ENCODE peak calls at places on chromosomes 11 and 22, in four cellular contexts. One of them, this sample, is unnamed.

GRCh38 chr11:78224506-78224905 is 35.8 kb downstream of the USP35 start:
- DNase-seq in WTC11: no peak
- DNase-seq in GM12878: no peak
- DNase-seq in HepG2: no peak
- DNase-seq in this sample: no peak

GRCh38 chr11:369336-370018 is at the start of gene B4GALNT4:
- DNase-seq in WTC11: peak; percentile 40
- DNase-seq in GM12878: no peak
- DNase-seq in HepG2: no peak
- DNase-seq in this sample: peak; percentile 93

GRCh38 chr11:86150826-86151187 is 81.9 kb upstream of the PICALM start:
- DNase-seq in WTC11: no peak
- DNase-seq in GM12878: no peak
- DNase-seq in HepG2: no peak
- DNase-seq in this sample: no peak

GRCh38 chr11:76607431-76607830 is 63.1 kb downstream of the LRRC32 start:
- DNase-seq in WTC11: no peak
- DNase-seq in GM12878: no peak
- DNase-seq in HepG2: no peak
- DNase-seq in this sample: no peak

GRCh38 chr11:75853971-75854370 is 39.0 kb downstream of the UVRAG start:
- DNase-seq in WTC11: no peak
- DNase-seq in GM12878: no peak
- DNase-seq in HepG2: no peak
- DNase-seq in this sample: no peak

GRCh38 chr11:116263770-116264169 is 509.0 kb downstream of the BUD13 start:
- DNase-seq in WTC11: no peak
- DNase-seq in GM12878: no peak
- DNase-seq in HepG2: no peak
- DNase-seq in this sample: no peak

GRCh38 chr22:17441326-17441725 is 72.1 kb downstream of the CECR2 start:
- DNase-seq in WTC11: no peak
- DNase-seq in GM12878: no peak
- DNase-seq in HepG2: no peak
- DNase-seq in this sample: no peak

GRCh38 chr11:93519179-93519578 is 24.0 kb downstream of the SMCO4 start:
- DNase-seq in WTC11: no peak
- DNase-seq in GM12878: no peak
- DNase-seq in HepG2: no peak
- DNase-seq in this sample: no peak

GRCh38 chr11:60973699-60974098 is 2.2 kb downstream of the CD6 start:
- DNase-seq in WTC11: no peak
- DNase-seq in GM12878: no peak
- DNase-seq in HepG2: no peak
- DNase-seq in this sample: no peak
- TF ChIP-seq CREM in WTC11: no peak
- TF ChIP-seq CREM in GM12878: no peak
- TF ChIP-seq CREM in HepG2: no peak
- TF ChIP-seq CREM in this sample: no peak

DNA sequence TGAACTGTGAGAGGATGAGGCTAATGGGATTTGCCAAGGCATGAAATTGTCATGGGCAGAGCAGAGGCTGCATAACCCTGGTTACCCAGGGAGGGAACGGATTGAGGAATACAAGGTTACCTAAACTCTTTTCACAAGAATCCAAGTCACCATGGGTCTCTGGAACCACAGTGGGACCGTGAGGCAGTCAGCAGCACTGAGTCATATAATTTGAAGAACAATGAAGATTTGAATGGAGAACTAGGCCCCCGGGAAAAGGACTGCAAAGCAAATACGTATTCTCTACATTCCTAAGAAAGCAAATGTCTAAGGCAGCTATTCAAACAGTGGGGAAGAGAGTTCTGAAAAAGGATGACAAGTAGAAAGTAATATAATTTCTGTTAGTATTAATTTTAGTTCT is 19.8 kb downstream of the CAT start:
- DNase-seq in WTC11: no peak
- DNase-seq in GM12878: no peak
- DNase-seq in HepG2: no peak
- DNase-seq in this sample: no peak
- TF ChIP-seq CREM in WTC11: no peak
- TF ChIP-seq CREM in GM12878: no peak
- TF ChIP-seq CREM in HepG2: no peak
- TF ChIP-seq CREM in this sample: no peak

GRCh38 chr22:26992556-26992955 is 335.2 kb downstream of the MIAT start:
- DNase-seq in WTC11: no peak
- DNase-seq in GM12878: no peak
- DNase-seq in HepG2: no peak
- DNase-seq in this sample: no peak
- TF ChIP-seq CREM in WTC11: no peak
- TF ChIP-seq CREM in GM12878: no peak
- TF ChIP-seq CREM in HepG2: no peak
- TF ChIP-seq CREM in this sample: no peak

GRCh38 chr11:56917708-56918450 is 70.8 kb upstream of the OR5AK2 start:
- DNase-seq in WTC11: no peak
- DNase-seq in GM12878: no peak
- DNase-seq in HepG2: no peak
- DNase-seq in this sample: no peak
- TF ChIP-seq CREM in WTC11: no peak
- TF ChIP-seq CREM in GM12878: no peak
- TF ChIP-seq CREM in HepG2: no peak
- TF ChIP-seq CREM in this sample: no peak

GRCh38 chr22:50112151-50113118 is 22.6 kb downstream of the MOV10L1 start:
- DNase-seq in WTC11: no peak
- DNase-seq in GM12878: no peak
- DNase-seq in HepG2: no peak
- DNase-seq in this sample: no peak
- TF ChIP-seq CREM in WTC11: no peak
- TF ChIP-seq CREM in GM12878: no peak
- TF ChIP-seq CREM in HepG2: no peak
- TF ChIP-seq CREM in this sample: no peak

GRCh38 chr11:1696608-1697570 is at the start of gene KRTAP5-6:
- DNase-seq in WTC11: no peak
- DNase-seq in GM12878: no peak
- DNase-seq in HepG2: no peak
- DNase-seq in this sample: no peak

GRCh38 chr11:1695548-1696108 is 1.4 kb upstream of the KRTAP5-6 start:
- DNase-seq in WTC11: no peak
- DNase-seq in GM12878: no peak
- DNase-seq in HepG2: no peak
- DNase-seq in this sample: no peak

GRCh38 chr11:1694064-1694845 is 2.7 kb upstream of the KRTAP5-6 start:
- DNase-seq in WTC11: peak; percentile 92
- DNase-seq in GM12878: no peak
- DNase-seq in HepG2: peak; percentile 53
- DNase-seq in this sample: peak; percentile 95

GRCh38 chr11:1693327-1694063 is 3.5 kb upstream of the KRTAP5-6 start:
- DNase-seq in WTC11: peak; percentile 92
- DNase-seq in GM12878: no peak
- DNase-seq in HepG2: peak; percentile 50
- DNase-seq in this sample: peak; percentile 89

GRCh38 chr11:1694846-1695547 is 2.0 kb upstream of the KRTAP5-6 start:
- DNase-seq in WTC11: no peak
- DNase-seq in GM12878: no peak
- DNase-seq in HepG2: no peak
- DNase-seq in this sample: no peak
- TF ChIP-seq CREM in WTC11: no peak
- TF ChIP-seq CREM in GM12878: no peak
- TF ChIP-seq CREM in HepG2: no peak
- TF ChIP-seq CREM in this sample: no peak

GRCh38 chr22:47561766-47562165 is 799.3 kb downstream of the TBC1D22A start:
- DNase-seq in WTC11: no peak
- DNase-seq in GM12878: no peak
- DNase-seq in HepG2: no peak
- DNase-seq in this sample: no peak
- TF ChIP-seq CREM in WTC11: no peak
- TF ChIP-seq CREM in GM12878: no peak
- TF ChIP-seq CREM in HepG2: no peak
- TF ChIP-seq CREM in this sample: no peak

GRCh38 chr11:134228625-134229024 is 4.2 kb downstream of the VPS26B start:
- DNase-seq in WTC11: no peak
- DNase-seq in GM12878: peak; percentile 83
- DNase-seq in HepG2: no peak
- DNase-seq in this sample: no peak
- TF ChIP-seq CREM in WTC11: no peak
- TF ChIP-seq CREM in GM12878: peak; percentile 34
- TF ChIP-seq CREM in HepG2: no peak
- TF ChIP-seq CREM in this sample: no peak

DNA sequence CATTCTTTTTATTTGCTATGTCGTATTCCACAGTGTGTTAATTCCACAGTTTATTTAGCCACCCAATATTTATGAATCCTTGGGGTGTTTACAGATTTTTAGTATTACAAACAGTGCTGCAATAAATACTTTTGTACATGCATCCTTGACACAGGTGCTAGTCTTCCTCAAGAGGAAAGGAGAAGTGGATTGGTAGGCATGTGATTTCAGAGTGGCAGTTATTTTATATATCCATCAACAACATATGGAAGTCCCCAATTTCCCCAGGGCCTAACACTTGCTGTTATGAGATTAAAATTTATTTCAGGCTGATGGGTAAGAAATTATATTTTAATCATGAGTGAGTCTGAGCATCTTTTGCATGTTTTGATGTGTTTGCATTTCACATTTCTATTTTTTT is 17.9 kb downstream of the TRIM44 start:
- DNase-seq in WTC11: no peak
- DNase-seq in GM12878: no peak
- DNase-seq in HepG2: no peak
- DNase-seq in this sample: no peak
- TF ChIP-seq CREM in WTC11: no peak
- TF ChIP-seq CREM in GM12878: no peak
- TF ChIP-seq CREM in HepG2: no peak
- TF ChIP-seq CREM in this sample: no peak